ENCODE peak calls at places on chromosomes 5 and 9, in seven cellular contexts. T is tibial nerve, L is GM23248, Q is stomach, F is transverse colon, E is gastrocnemius medialis, J is heart right ventricle. M is an unnamed sample.

GRCh38 chr5:134552301-134552700 is 26.8 kb downstream of the JADE2 start:
- DNase-seq in T (no peak), L (peak; percentile 95), Q (peak; percentile 93), F (no peak), E (no peak), J (peak; percentile 80), M (peak; percentile 95)

GRCh38 chr5:122264610-122265009 is 47.4 kb upstream of the SNCAIP start:
- DNase-seq in T (no peak), L (no peak), Q (no peak), F (no peak), E (no peak), J (no peak), M (no peak)

GRCh38 chr5:153659337-153659736 is 168.9 kb downstream of the GRIA1 start:
- DNase-seq in T (no peak), L (peak; percentile 82), Q (no peak), F (no peak), E (no peak), J (no peak), M (no peak)

GRCh38 chr5:14672082-14672481 is 7.6 kb downstream of the OTULIN start:
- DNase-seq in T (no peak), L (no peak), Q (no peak), F (no peak), E (no peak), J (no peak), M (no peak)

GRCh38 chr5:169295241-169295747 is 5.6 kb downstream of the SLIT3 start:
- DNase-seq in T (no peak), L (no peak), Q (no peak), F (no peak), E (no peak), J (no peak), M (no peak)

GRCh38 chr5:112885001-112885400 is 23.9 kb downstream of the SRP19 start:
- DNase-seq in T (no peak), L (no peak), Q (peak; percentile 63), F (no peak), E (no peak), J (no peak), M (no peak)

GRCh38 chr5:157165261-157165660 is 803 bp downstream of the GARIN3 start:
- DNase-seq in T (no peak), L (no peak), Q (no peak), F (no peak), E (no peak), J (no peak), M (no peak)

GRCh38 chr9:116312221-116312620 is 158.6 kb downstream of the PAPPA start:
- DNase-seq in T (no peak), L (no peak), Q (no peak), F (no peak), E (no peak), J (no peak), M (no peak)

GRCh38 chr5:36552626-36553393 is 53.6 kb upstream of the SLC1A3 start:
- DNase-seq in T (no peak), L (peak; percentile 24), Q (no peak), F (no peak), E (no peak), J (peak; percentile 53), M (no peak)

GRCh38 chr5:5616247-5616895 is 193.9 kb downstream of the ICE1 start:
- DNase-seq in T (no peak), L (no peak), Q (no peak), F (no peak), E (no peak), J (no peak), M (no peak)

GRCh38 chr5:104890767-104891166 is 1328.2 kb upstream of the NUDT12 start:
- DNase-seq in T (no peak), L (no peak), Q (no peak), F (no peak), E (no peak), J (no peak), M (no peak)

GRCh38 chr9:130215341-130216119 is 43.3 kb downstream of the NCS1 start:
- DNase-seq in T (no peak), L (peak; percentile 43), Q (no peak), F (no peak), E (no peak), J (no peak), M (no peak)
- H3K27ac ChIP-seq in T (no peak overlapping the region), L (no peak overlapping the region), Q (peak overlapping the region; percentile 61), F (peak overlapping the region; percentile 73), E (no peak overlapping the region), J (no peak overlapping the region), M (peak overlapping the region; percentile 22)

DNA sequence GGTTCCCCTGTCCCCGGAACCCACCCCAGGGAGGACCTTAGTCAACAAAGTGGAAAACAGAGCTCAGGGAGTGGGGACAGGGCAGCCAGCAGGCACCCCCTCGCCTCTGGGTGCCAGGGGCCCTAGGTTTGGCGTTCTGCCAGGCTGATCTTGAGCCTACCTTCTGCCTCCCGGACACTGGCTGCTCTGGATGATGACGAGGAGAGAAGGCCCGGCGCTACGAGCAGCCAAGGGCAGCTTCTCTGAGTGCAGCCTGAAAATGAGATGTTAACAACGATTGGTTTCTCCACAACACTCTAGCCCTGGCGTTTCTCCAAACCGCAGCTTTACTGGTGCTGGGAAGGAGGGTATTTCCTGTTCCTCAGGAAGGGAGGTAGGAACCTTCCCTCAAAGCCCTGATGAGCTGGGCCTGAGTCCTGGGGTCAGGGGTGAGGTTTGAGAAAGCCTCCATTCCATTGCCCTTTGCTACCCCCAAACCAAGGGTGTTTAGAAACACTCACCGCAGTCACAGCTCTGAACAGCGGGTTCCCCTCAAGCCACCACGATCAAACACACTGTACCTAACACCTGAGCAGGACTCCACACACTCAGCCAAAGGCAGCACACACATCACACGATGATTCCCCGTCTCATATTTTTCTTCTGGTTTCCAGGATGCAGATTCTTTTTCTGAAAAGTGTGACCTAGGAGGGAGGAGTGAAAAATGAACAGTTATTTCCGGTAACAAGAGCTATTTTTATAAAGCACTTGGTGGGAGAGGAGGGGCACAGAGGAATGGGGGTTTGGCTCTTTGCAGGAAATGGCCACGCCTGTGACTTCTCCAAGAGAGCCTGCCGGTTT is at the start of gene STING1:
- DNase-seq in T (peak; percentile 70), L (peak; percentile 96), Q (peak; percentile 85), F (peak; percentile 89), E (peak; percentile 29), J (peak; percentile 85), M (peak; percentile 93)
- H3K27ac ChIP-seq in T (peak within 1 kb of the TSS; percentile 87), L (peak within 1 kb of the TSS; percentile 97), Q (peak within 1 kb of the TSS; percentile 91), F (peak within 1 kb of the TSS; percentile 89), E (peak within 1 kb of the TSS; percentile 77), J (peak within 1 kb of the TSS; percentile 95), M (peak within 1 kb of the TSS; percentile 96)

GRCh38 chr5:172858511-172858989 is 24.5 kb downstream of the ERGIC1 start:
- DNase-seq in T (no peak), L (peak; percentile 88), Q (peak; percentile 71), F (peak; percentile 51), E (no peak), J (no peak), M (no peak)

GRCh38 chr5:172857982-172858381 is 23.9 kb downstream of the ERGIC1 start:
- DNase-seq in T (no peak), L (no peak), Q (no peak), F (no peak), E (no peak), J (no peak), M (no peak)

GRCh38 chr5:172859966-172860365 is 25.9 kb downstream of the ERGIC1 start:
- DNase-seq in T (no peak), L (no peak), Q (peak; percentile 64), F (no peak), E (no peak), J (no peak), M (no peak)

GRCh38 chr5:172860520-172861443 is 26.7 kb downstream of the ERGIC1 start:
- DNase-seq in T (peak; percentile 85), L (peak; percentile 89), Q (peak; percentile 91), F (peak; percentile 62), E (peak; percentile 93), J (peak; percentile 92), M (peak; percentile 65)

DNA sequence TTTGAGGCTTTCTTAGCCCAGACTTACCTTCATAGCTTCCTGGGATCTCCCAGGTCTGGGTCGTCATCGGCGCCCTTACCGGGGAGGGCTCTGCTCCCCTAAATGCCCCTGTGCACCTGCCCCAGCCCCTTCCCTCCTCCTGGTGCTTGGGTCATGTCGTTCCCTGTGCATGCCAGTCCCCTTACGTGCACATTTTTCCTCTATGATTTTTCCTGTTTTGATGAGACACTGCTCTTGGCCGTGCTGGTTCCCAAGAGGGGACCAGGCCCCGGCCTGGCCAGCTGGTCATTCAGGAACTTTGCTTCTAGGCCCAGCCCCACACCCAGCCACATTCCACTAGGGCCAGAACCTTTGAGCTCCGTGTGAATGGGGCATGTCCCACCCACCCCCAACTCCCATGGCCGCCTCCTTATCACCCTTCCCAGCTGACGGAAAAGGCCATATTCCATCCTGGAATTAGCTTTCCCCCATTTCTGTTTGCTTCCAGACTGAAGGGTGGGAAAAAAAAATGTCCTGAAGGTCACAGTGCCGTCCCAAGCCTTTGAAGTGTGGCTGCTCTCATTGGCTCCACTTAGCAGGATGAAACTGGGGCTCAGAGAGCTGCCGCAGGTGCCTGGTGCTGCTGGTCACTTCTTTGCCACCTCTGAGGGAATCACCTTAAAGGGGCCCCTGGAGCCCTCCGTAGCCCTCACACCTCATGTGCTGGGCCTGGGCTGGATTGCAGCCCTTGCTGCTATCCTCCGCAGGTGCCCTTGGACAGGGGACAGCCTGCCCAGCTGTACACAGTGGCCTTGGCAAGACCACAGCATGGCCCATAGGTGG is 25.1 kb downstream of the ERGIC1 start:
- DNase-seq in T (peak; percentile 65), L (peak; percentile 91), Q (peak; percentile 73), F (peak; percentile 80), E (peak; percentile 62), J (peak; percentile 85), M (no peak)
- H3K27ac ChIP-seq in T (peak overlapping the region; percentile 81), L (peak overlapping the region; percentile 89), Q (peak overlapping the region; percentile 94), F (peak overlapping the region; percentile 85), E (peak overlapping the region; percentile 85), J (peak overlapping the region; percentile 97), M (peak overlapping the region; percentile 97)

DNA sequence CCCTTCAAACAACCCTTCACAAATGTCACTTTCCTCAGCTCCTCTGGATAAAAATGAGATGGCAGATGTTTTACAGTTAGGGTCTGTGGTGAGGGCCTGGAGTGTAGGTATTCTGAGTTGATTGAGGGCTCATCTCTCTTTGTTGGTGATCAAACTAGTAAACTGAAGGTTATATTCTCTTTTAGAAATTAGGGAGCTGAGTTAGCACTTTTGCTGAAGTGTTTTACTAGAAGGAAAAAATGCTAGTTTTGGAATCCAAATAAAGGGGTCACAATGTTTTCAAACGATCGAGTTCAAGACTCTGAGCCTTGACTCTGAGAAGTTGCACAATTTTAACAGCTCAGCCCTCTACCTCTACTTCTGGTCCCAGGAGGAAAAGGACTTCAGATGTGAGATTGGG is 23.4 kb downstream of the RHOBTB3 start:
- DNase-seq in T (no peak), L (no peak), Q (no peak), F (no peak), E (no peak), J (no peak), M (no peak)
- H3K27ac ChIP-seq in T (no peak overlapping the region), L (no peak overlapping the region), Q (no peak overlapping the region), F (no peak overlapping the region), E (no peak overlapping the region), J (no peak overlapping the region), M (no peak overlapping the region)

GRCh38 chr5:99019254-99019653 is 90.4 kb upstream of the CHD1 start:
- DNase-seq in T (no peak), L (peak; percentile 73), Q (no peak), F (no peak), E (no peak), J (no peak), M (no peak)

GRCh38 chr5:99025298-99026045 is 96.7 kb upstream of the CHD1 start:
- DNase-seq in T (no peak), L (no peak), Q (peak; percentile 66), F (peak; percentile 50), E (no peak), J (no peak), M (no peak)

GRCh38 chr5:99019812-99020697 is 91.2 kb upstream of the CHD1 start:
- DNase-seq in T (no peak), L (peak; percentile 95), Q (no peak), F (no peak), E (no peak), J (no peak), M (no peak)

GRCh38 chr5:99022250-99022649 is 93.4 kb upstream of the CHD1 start:
- DNase-seq in T (no peak), L (no peak), Q (no peak), F (no peak), E (no peak), J (no peak), M (no peak)

GRCh38 chr5:99020698-99021048 is 91.9 kb upstream of the CHD1 start:
- DNase-seq in T (no peak), L (no peak), Q (no peak), F (no peak), E (no peak), J (no peak), M (no peak)
- H3K27ac ChIP-seq in T (no peak overlapping the region), L (no peak overlapping the region), Q (peak overlapping the region; percentile 1), F (peak overlapping the region; percentile 75), E (no peak overlapping the region), J (no peak overlapping the region), M (no peak overlapping the region)

M was measured in ascending aorta.